ENCODE peak calls at places on chromosome 13, in five cellular contexts. H, F, D, O and A are unnamed samples. For H3K9me3, the result is how much of the 10 kb centered on the place peaks cover.

GRCh38 chr13:25686831-25687495 is 315.2 kb downstream of the ATP8A2 start:
- DNase-seq in H (no peak), F (no peak), D (no peak), O (no peak), A (no peak)

GRCh38 chr13:31631071-31631470 is 108.3 kb upstream of the RXFP2 start:
- DNase-seq in H (no peak), F (peak), D (no peak), O (no peak), A (no peak)

GRCh38 chr13:78601886-78602560 is 1.3 kb downstream of the POU4F1 start:
- DNase-seq in H (no peak), F (no peak), D (no peak), O (no peak), A (no peak)

GRCh38 chr13:25085125-25085742 is 10.7 kb upstream of the PABPC3 start:
- DNase-seq in H (no peak), F (peak), D (peak), O (no peak), A (peak)

GRCh38 chr13:48715977-48716376 is 62.2 kb downstream of the CYSLTR2 start:
- DNase-seq in H (no peak), F (no peak), D (no peak), O (no peak), A (no peak)

GRCh38 chr13:32669030-32669646 is 82.9 kb downstream of the PDS5B start:
- DNase-seq in H (no peak), F (peak), D (peak), O (no peak), A (peak)

GRCh38 chr13:77536358-77536757 is 852 bp downstream of the SCEL start:
- DNase-seq in H (no peak), F (no peak), D (peak), O (no peak), A (no peak)

GRCh38 chr13:52738719-52739467 is 727 bp downstream of the CNMD start:
- DNase-seq in H (no peak), F (no peak), D (no peak), O (peak), A (peak)

GRCh38 chr13:21673592-21674270 is 2.9 kb downstream of the FGF9 start:
- DNase-seq in H (no peak), F (peak), D (peak), O (peak), A (peak)

GRCh38 chr13:47188802-47189201 is 291.9 kb upstream of the HTR2A start:
- DNase-seq in H (no peak), F (peak), D (peak), O (no peak), A (peak)

GRCh38 chr13:112869202-112870061 is 99.6 kb upstream of the MCF2L start:
- DNase-seq in H (no peak), F (no peak), D (no peak), O (no peak), A (no peak)

GRCh38 chr13:45728759-45729158 is 26.6 kb downstream of the CBY2 start:
- DNase-seq in H (no peak), F (no peak), D (peak), O (no peak), A (no peak)

GRCh38 chr13:112849500-112849899 is 119.5 kb upstream of the MCF2L start:
- DNase-seq in H (no peak), F (peak), D (peak), O (no peak), A (no peak)

GRCh38 chr13:85806553-85807175 is 7.4 kb upstream of the SLITRK6 start:
- DNase-seq in H (no peak), F (peak), D (peak), O (no peak), A (peak)

GRCh38 chr13:44816701-44817684 is 172.3 kb downstream of the NUFIP1 start:
- DNase-seq in H (no peak), F (peak), D (peak), O (no peak), A (no peak)

GRCh38 chr13:71773534-71773933 is 93.5 kb downstream of the DACH1 start:
- DNase-seq in H (no peak), F (no peak), D (no peak), O (no peak), A (no peak)

GRCh38 chr13:27065582-27065981 is 106.0 kb downstream of the USP12 start:
- DNase-seq in H (no peak), F (no peak), D (no peak), O (no peak), A (no peak)

GRCh38 chr13:99836291-99836690 is 135.3 kb downstream of the ZIC5 start:
- DNase-seq in H (no peak), F (no peak), D (no peak), O (no peak), A (no peak)

GRCh38 chr13:93249259-93249917 is 22.8 kb downstream of the GPC6 start:
- DNase-seq in H (no peak), F (peak), D (peak), O (no peak), A (peak)

GRCh38 chr13:68944272-68944671 is 1163.4 kb upstream of the ATXN8OS start:
- DNase-seq in H (no peak), F (no peak), D (no peak), O (no peak), A (no peak)

GRCh38 chr13:54004026-54004699 is 975.5 kb downstream of the OLFM4 start:
- DNase-seq in H (no peak), F (no peak), D (no peak), O (no peak), A (no peak)

GRCh38 chr13:33228645-33229445 is 56.7 kb downstream of the STARD13 start:
- DNase-seq in H (no peak), F (peak), D (peak), O (no peak), A (peak)

GRCh38 chr13:89402211-89402610 is 1731.0 kb downstream of the SLITRK5 start:
- DNase-seq in H (no peak), F (no peak), D (no peak), O (no peak), A (no peak)

GRCh38 chr13:31067416-31068118 is 94.1 kb downstream of the HSPH1 start:
- DNase-seq in H (peak), F (peak), D (peak), O (no peak), A (peak)

GRCh38 chr13:110070511-110071120 is 236.3 kb downstream of the COL4A1 start:
- DNase-seq in H (no peak), F (peak), D (peak), O (no peak), A (peak)

GRCh38 chr13:26629260-26629659 is 71.8 kb downstream of the WASF3 start:
- DNase-seq in H (no peak), F (no peak), D (peak), O (no peak), A (no peak)

GRCh38 chr13:102703721-102704035 is 8.8 kb upstream of the METTL21C start:
- DNase-seq in H (no peak), F (no peak), D (no peak), O (no peak), A (no peak)

GRCh38 chr13:98504371-98504963 is 72.4 kb downstream of the STK24 start:
- DNase-seq in H (no peak), F (no peak), D (no peak), O (peak), A (no peak)

GRCh38 chr13:91247768-91248167 is 99.7 kb upstream of the MIR17HG start:
- DNase-seq in H (no peak), F (no peak), D (peak), O (no peak), A (peak)

GRCh38 chr13:51292000-51292550 is 47.4 kb upstream of the SERPINE3 start:
- DNase-seq in H (no peak), F (peak), D (peak), O (no peak), A (peak)

GRCh38 chr13:40190656-40191100 is 475.8 kb downstream of the FOXO1 start:
- DNase-seq in H (peak), F (peak), D (peak), O (no peak), A (peak)

GRCh38 chr13:108807841-108808240 is 178.4 kb downstream of the MYO16 start:
- DNase-seq in H (no peak), F (no peak), D (no peak), O (no peak), A (no peak)

GRCh38 chr13:99322297-99323103 is 15.3 kb upstream of the GPR183 start:
- DNase-seq in H (no peak), F (peak), D (peak), O (no peak), A (peak)

DNA sequence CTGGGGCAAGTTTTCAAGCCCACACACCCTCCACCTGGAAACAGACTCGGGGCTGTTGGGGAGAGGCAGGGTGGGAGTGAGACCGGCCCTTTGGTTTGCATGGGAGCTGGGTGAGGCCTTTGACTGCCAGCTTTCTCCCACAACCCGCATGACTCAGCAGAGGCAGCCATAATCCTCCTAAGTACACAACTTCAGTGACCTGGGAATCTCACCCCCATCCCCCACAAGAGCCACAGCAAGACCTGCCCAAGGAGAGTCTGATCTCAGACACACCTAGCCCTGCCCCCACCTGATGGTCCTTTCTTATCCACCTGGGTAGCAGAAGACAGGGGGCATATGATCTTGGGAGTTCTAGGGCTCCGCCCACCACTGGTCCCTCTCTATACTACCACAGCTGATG is 1615.4 kb downstream of the EFNB2 start:
- DNase-seq in H (no peak), F (no peak), D (no peak), O (no peak), A (no peak)
- H3K9me3 ChIP-seq in H (under half), F (under half), D (under half), O (under half), A (under half)

GRCh38 chr13:19182536-19182935 is 912 bp upstream of the TUBA3C start:
- DNase-seq in H (no peak), F (no peak), D (no peak), O (no peak), A (no peak)

GRCh38 chr13:19184176-19184575 is 2.6 kb upstream of the TUBA3C start:
- DNase-seq in H (no peak), F (no peak), D (no peak), O (no peak), A (no peak)

GRCh38 chr13:19183676-19184075 is 2.1 kb upstream of the TUBA3C start:
- DNase-seq in H (no peak), F (no peak), D (no peak), O (no peak), A (no peak)

GRCh38 chr13:19185086-19185864 is 3.7 kb upstream of the TUBA3C start:
- DNase-seq in H (no peak), F (no peak), D (no peak), O (no peak), A (no peak)

DNA sequence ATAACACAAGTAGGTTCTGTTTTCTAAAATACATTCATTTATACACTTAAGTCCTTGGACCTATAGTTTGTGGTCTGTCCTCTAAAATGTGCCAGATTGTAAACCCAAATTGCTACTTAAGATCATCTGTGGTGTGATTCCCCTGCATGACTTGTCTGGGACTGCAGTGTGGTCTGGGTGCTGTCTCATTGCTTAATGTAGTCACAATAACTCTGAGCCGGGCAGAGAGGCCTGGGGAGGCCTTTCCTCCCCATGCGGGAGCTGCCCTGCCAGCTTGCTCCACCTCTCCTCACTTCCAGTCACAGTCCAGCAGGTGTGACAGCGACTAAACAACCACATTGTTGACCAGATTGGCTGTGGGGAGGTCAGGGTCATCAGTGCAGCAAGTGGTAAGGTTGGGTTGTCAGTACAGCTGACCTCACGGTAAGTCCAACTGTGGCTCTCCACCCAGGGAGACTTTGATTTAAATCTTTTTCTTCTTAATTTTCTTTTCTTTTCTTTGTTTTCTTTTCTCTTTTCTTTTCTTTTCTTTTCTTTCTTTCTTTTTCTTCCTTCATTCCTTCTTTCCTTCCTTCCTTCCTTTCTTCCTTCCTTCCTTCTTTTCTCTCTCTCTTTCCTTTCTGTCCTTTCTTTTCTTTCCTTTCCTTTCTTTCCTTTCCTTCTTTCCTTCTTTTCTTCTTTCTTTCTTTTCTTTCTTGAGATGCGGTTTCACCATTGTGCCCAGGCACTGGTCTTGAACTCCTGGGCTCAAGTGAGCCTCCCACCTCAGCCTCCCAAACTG is 4.4 kb upstream of the TUBA3C start:
- DNase-seq in H (no peak), F (no peak), D (no peak), O (no peak), A (no peak)
- H3K9me3 ChIP-seq in H (under half), F (under half), D (under half), O (under half), A (under half)

GRCh38 chr13:49878682-49879081 is 57.5 kb downstream of the SPRYD7 start:
- DNase-seq in H (no peak), F (no peak), D (no peak), O (no peak), A (no peak)
- H3K9me3 ChIP-seq in H (under half), F (under half), D (under half), O (under half), A (under half)

GRCh38 chr13:28251462-28251861 is 113.1 kb downstream of the PAN3 start:
- DNase-seq in H (no peak), F (no peak), D (no peak), O (no peak), A (no peak)

GRCh38 chr13:28246891-28247290 is 108.5 kb downstream of the PAN3 start:
- DNase-seq in H (no peak), F (peak), D (no peak), O (no peak), A (no peak)

GRCh38 chr13:28250542-28250941 is 112.2 kb downstream of the PAN3 start:
- DNase-seq in H (no peak), F (no peak), D (no peak), O (no peak), A (no peak)

GRCh38 chr13:28248080-28248479 is 109.7 kb downstream of the PAN3 start:
- DNase-seq in H (no peak), F (no peak), D (no peak), O (no peak), A (no peak)

GRCh38 chr13:28245465-28245864 is 107.1 kb downstream of the PAN3 start:
- DNase-seq in H (no peak), F (no peak), D (no peak), O (no peak), A (no peak)
- H3K9me3 ChIP-seq in H (under half), F (under half), D (under half), O (under half), A (under half)

DNA sequence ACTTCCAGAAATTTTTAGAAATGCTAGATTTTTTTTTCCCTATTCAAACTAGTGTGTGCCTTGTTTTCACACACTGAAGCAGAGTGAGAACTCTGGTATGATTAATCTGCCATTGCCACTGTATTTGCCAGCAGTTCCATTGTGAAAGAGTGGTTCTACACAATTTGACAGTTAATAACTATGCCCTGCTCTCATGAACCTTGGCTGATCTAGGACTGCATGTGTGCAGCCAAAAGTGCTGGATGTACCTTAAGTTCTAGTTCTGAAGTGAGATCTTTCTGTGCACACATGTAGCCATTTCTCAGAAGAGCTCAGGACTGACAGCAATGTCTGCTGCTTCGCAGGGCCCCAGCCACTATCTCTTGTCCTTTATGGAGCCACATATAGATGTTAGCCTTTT is 328.2 kb upstream of the SPRY2 start:
- DNase-seq in H (no peak), F (no peak), D (no peak), O (no peak), A (no peak)
- H3K9me3 ChIP-seq in H (under half), F (under half), D (under half), O (under half), A (under half)

DNA sequence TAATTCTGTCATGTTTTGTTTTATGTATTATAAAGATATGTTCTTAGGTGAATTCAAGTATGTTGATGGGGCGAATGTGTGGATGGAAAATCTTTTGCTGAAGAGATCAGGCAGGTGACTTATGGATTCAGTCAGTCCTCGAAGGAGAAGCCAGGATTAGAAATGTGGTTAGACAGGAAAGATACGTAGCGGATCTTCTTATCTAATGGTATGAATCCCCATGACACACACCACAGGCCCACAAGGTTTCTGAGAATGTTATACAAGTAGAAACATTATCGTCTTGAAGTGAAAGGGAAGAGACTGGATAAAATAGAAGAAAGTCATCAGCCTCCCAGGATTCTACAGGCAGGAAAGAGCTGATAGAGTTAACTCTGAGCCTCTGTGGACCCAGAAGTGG is 69.0 kb upstream of the RFXAP start:
- DNase-seq in H (no peak), F (no peak), D (no peak), O (no peak), A (no peak)
- H3K9me3 ChIP-seq in H (under half), F (under half), D (under half), O (under half), A (under half)